ENCODE peak calls at places on chromosome 2, in four cellular contexts. One of them, this sample, is unnamed.

GRCh38 chr2:29749843-29750242 is 171.5 kb downstream of the ALK start:
- DNase-seq in amygdala: no peak
- DNase-seq in EH: no peak
- DNase-seq in head of caudate nucleus: no peak
- DNase-seq in this sample: no peak

GRCh38 chr2:18154259-18154658 is 275.8 kb downstream of the KCNS3 start:
- DNase-seq in amygdala: no peak
- DNase-seq in head of caudate nucleus: no peak
- DNase-seq in EH: no peak
- DNase-seq in this sample: no peak

GRCh38 chr2:27572998-27573429 is 9.8 kb upstream of the ZNF512 start:
- DNase-seq in EH: no peak
- DNase-seq in amygdala: no peak
- DNase-seq in head of caudate nucleus: no peak
- DNase-seq in this sample: no peak

GRCh38 chr2:2828774-2829368 is 497.8 kb upstream of the MYT1L start:
- DNase-seq in EH: no peak
- DNase-seq in head of caudate nucleus: peak
- DNase-seq in amygdala: peak
- DNase-seq in this sample: no peak

GRCh38 chr2:126769118-126769517 is 113.2 kb downstream of the GYPC start:
- DNase-seq in EH: no peak
- DNase-seq in head of caudate nucleus: no peak
- DNase-seq in amygdala: no peak
- DNase-seq in this sample: no peak

GRCh38 chr2:151481744-151482143 is 72.0 kb downstream of the RIF1 start:
- DNase-seq in amygdala: no peak
- DNase-seq in EH: no peak
- DNase-seq in head of caudate nucleus: no peak
- DNase-seq in this sample: no peak

GRCh38 chr2:160343404-160343803 is 143.3 kb upstream of the ITGB6 start:
- DNase-seq in head of caudate nucleus: no peak
- DNase-seq in amygdala: no peak
- DNase-seq in EH: no peak
- DNase-seq in this sample: no peak

GRCh38 chr2:33021542-33022259 is 74.9 kb downstream of the LTBP1 start:
- DNase-seq in EH: peak
- DNase-seq in head of caudate nucleus: no peak
- DNase-seq in amygdala: no peak
- DNase-seq in this sample: peak

GRCh38 chr2:7368211-7368610 is 451.0 kb downstream of the RNF144A start:
- DNase-seq in head of caudate nucleus: no peak
- DNase-seq in EH: no peak
- DNase-seq in amygdala: no peak
- DNase-seq in this sample: no peak

GRCh38 chr2:108923019-108923700 is 65.9 kb downstream of the EDAR start:
- DNase-seq in amygdala: no peak
- DNase-seq in EH: no peak
- DNase-seq in head of caudate nucleus: peak
- DNase-seq in this sample: no peak

GRCh38 chr2:88658318-88658717 is 31.1 kb upstream of the EIF2AK3 start:
- DNase-seq in head of caudate nucleus: no peak
- DNase-seq in EH: peak
- DNase-seq in amygdala: no peak
- DNase-seq in this sample: peak

GRCh38 chr2:71685073-71685848 is 231.9 kb downstream of the DYSF start:
- DNase-seq in head of caudate nucleus: peak
- DNase-seq in EH: no peak
- DNase-seq in amygdala: no peak
- DNase-seq in this sample: no peak

GRCh38 chr2:172438741-172439508 is 11.5 kb downstream of the ITGA6 start:
- DNase-seq in amygdala: no peak
- DNase-seq in head of caudate nucleus: no peak
- DNase-seq in EH: peak
- DNase-seq in this sample: peak

GRCh38 chr2:128095201-128095600 is 4.2 kb downstream of the UGGT1 start:
- DNase-seq in EH: no peak
- DNase-seq in amygdala: no peak
- DNase-seq in head of caudate nucleus: no peak
- DNase-seq in this sample: no peak

GRCh38 chr2:111185496-111186022 is 64.8 kb downstream of the BCL2L11 start:
- DNase-seq in head of caudate nucleus: no peak
- DNase-seq in EH: no peak
- DNase-seq in amygdala: no peak
- DNase-seq in this sample: no peak

GRCh38 chr2:34570266-34570872 is 971.3 kb upstream of the FAM98A start:
- DNase-seq in EH: no peak
- DNase-seq in amygdala: no peak
- DNase-seq in head of caudate nucleus: no peak
- DNase-seq in this sample: peak

GRCh38 chr2:240960963-240961876 is 37.2 kb upstream of the SNED1 start:
- DNase-seq in EH: no peak
- DNase-seq in amygdala: no peak
- DNase-seq in head of caudate nucleus: peak
- DNase-seq in this sample: no peak

GRCh38 chr2:135258193-135258592 is 206.1 kb downstream of the RAB3GAP1 start:
- DNase-seq in EH: peak
- DNase-seq in amygdala: no peak
- DNase-seq in head of caudate nucleus: no peak
- DNase-seq in this sample: peak

GRCh38 chr2:181752301-181752700 is 72.0 kb upstream of the NEUROD1 start:
- DNase-seq in head of caudate nucleus: no peak
- DNase-seq in amygdala: no peak
- DNase-seq in EH: peak
- DNase-seq in this sample: peak

GRCh38 chr2:141959016-141959415 is 171.8 kb downstream of the LRP1B start:
- DNase-seq in amygdala: no peak
- DNase-seq in head of caudate nucleus: no peak
- DNase-seq in EH: no peak
- DNase-seq in this sample: no peak

GRCh38 chr2:231928901-231929725 is 2.9 kb upstream of the NPPC start:
- DNase-seq in head of caudate nucleus: no peak
- DNase-seq in amygdala: no peak
- DNase-seq in EH: no peak
- DNase-seq in this sample: no peak

GRCh38 chr2:133884739-133885381 is 316.6 kb upstream of the NCKAP5 start:
- DNase-seq in amygdala: no peak
- DNase-seq in EH: peak
- DNase-seq in head of caudate nucleus: no peak
- DNase-seq in this sample: peak

GRCh38 chr2:129396980-129397599 is 582.4 kb upstream of the RAB6C start:
- DNase-seq in amygdala: peak
- DNase-seq in head of caudate nucleus: peak
- DNase-seq in EH: no peak
- DNase-seq in this sample: no peak

GRCh38 chr2:28423856-28424605 is 31.4 kb downstream of the FOSL2 start:
- DNase-seq in amygdala: no peak
- DNase-seq in EH: no peak
- DNase-seq in head of caudate nucleus: no peak
- DNase-seq in this sample: peak

GRCh38 chr2:240964221-240964853 is 34.1 kb upstream of the SNED1 start:
- DNase-seq in EH: no peak
- DNase-seq in head of caudate nucleus: peak
- DNase-seq in amygdala: no peak
- DNase-seq in this sample: no peak

GRCh38 chr2:7121851-7122250 is 204.6 kb downstream of the RNF144A start:
- DNase-seq in EH: no peak
- DNase-seq in amygdala: no peak
- DNase-seq in head of caudate nucleus: no peak
- DNase-seq in this sample: no peak

GRCh38 chr2:180520816-180521595 is 459.4 kb upstream of the UBE2E3 start:
- DNase-seq in amygdala: no peak
- DNase-seq in head of caudate nucleus: no peak
- DNase-seq in EH: peak
- DNase-seq in this sample: peak

GRCh38 chr2:55550368-55551102 is 31.0 kb downstream of the CFAP36 start:
- DNase-seq in EH: peak
- DNase-seq in head of caudate nucleus: no peak
- DNase-seq in amygdala: no peak
- DNase-seq in this sample: peak

GRCh38 chr2:126801473-126801872 is 97.2 kb upstream of the TEX51 start:
- DNase-seq in EH: no peak
- DNase-seq in amygdala: no peak
- DNase-seq in head of caudate nucleus: no peak
- DNase-seq in this sample: no peak

GRCh38 chr2:206833291-206833690 is 67.9 kb downstream of the FASTKD2 start:
- DNase-seq in head of caudate nucleus: no peak
- DNase-seq in amygdala: no peak
- DNase-seq in EH: no peak
- DNase-seq in this sample: no peak

GRCh38 chr2:97718942-97719341 is 5.6 kb downstream of the ZAP70 start:
- DNase-seq in EH: no peak
- DNase-seq in amygdala: no peak
- DNase-seq in head of caudate nucleus: no peak
- DNase-seq in this sample: no peak

GRCh38 chr2:218904176-218904575 is 23.5 kb downstream of the WNT10A start:
- DNase-seq in amygdala: no peak
- DNase-seq in EH: no peak
- DNase-seq in head of caudate nucleus: no peak
- DNase-seq in this sample: no peak

GRCh38 chr2:41119489-41119888 is 667.6 kb upstream of the SLC8A1 start:
- DNase-seq in EH: no peak
- DNase-seq in head of caudate nucleus: no peak
- DNase-seq in amygdala: no peak
- DNase-seq in this sample: no peak

GRCh38 chr2:208657468-208657867 is 250.9 kb downstream of the PTH2R start:
- DNase-seq in amygdala: no peak
- DNase-seq in head of caudate nucleus: no peak
- DNase-seq in EH: no peak
- DNase-seq in this sample: peak

This sample was measured in EL.